ENCODE peak calls at places on chromosomes 3 and 15, in nine cellular contexts. B is fibroblast of lung, Q is OCI-LY7, P is astrocyte of the spinal cord, I is H7, G is left ventricle myocardium inferior, F is BE2C, L is fibroblast of mammary gland, W is ovary. U is an unnamed sample.

GRCh38 chr15:89781891-89782618 is 5.9 kb downstream of the MESP2 start:
- DNase-seq in Q (no peak), L (peak; percentile 70), P (peak; percentile 55), I (peak; percentile 20), W (no peak), B (peak; percentile 43), F (no peak), G (no peak), U (no peak)

GRCh38 chr3:155382396-155383042 is 89.0 kb upstream of the STRIT1 start:
- DNase-seq in Q (peak; percentile 53), B (peak; percentile 66), G (peak; percentile 77), I (peak; percentile 32), F (peak; percentile 81), P (peak; percentile 68), W (peak; percentile 22), L (peak; percentile 73), U (peak; percentile 55)

GRCh38 chr3:48628277-48629017 is 6.8 kb downstream of the SLC26A6 start:
- DNase-seq in L (no peak), B (no peak), G (no peak), Q (no peak), P (no peak), W (no peak), I (no peak), F (no peak), U (no peak)

GRCh38 chr15:90294159-90294558 is 28.7 kb downstream of the NGRN start:
- DNase-seq in W (no peak), G (no peak), B (no peak), F (no peak), Q (no peak), P (no peak), L (no peak), I (no peak), U (no peak)

GRCh38 chr15:92636950-92637481 is 18.6 kb downstream of the FAM174B start:
- DNase-seq in I (peak; percentile 78), P (no peak), F (peak; percentile 75), G (no peak), W (peak; percentile 39), Q (no peak), B (no peak), L (no peak), U (no peak)

GRCh38 chr15:76460871-76461270 is 124.3 kb downstream of the ISL2 start:
- DNase-seq in F (no peak), Q (no peak), L (peak; percentile 13), B (peak; percentile 4), P (peak; percentile 53), W (no peak), I (no peak), G (no peak), U (no peak)

GRCh38 chr15:56741541-56741940 is 8.2 kb upstream of the ZNF280D start:
- DNase-seq in L (no peak), W (no peak), P (no peak), G (no peak), F (no peak), I (no peak), Q (no peak), B (no peak), U (no peak)

GRCh38 chr3:57098418-57099310 is 38.2 kb downstream of the SPATA12 start:
- DNase-seq in I (no peak), L (no peak), Q (no peak), P (no peak), W (no peak), F (no peak), G (no peak), B (no peak), U (no peak)

GRCh38 chr15:93034512-93034911 is 54.5 kb downstream of the RGMA start:
- DNase-seq in W (no peak), G (no peak), P (no peak), F (no peak), L (no peak), Q (no peak), I (peak; percentile 7), B (no peak), U (no peak)

GRCh38 chr3:28841436-28841835 is 439.4 kb upstream of the RBMS3 start:
- DNase-seq in Q (no peak), W (no peak), F (no peak), G (no peak), L (no peak), I (no peak), B (no peak), P (no peak), U (no peak)

GRCh38 chr3:45567730-45568172 is 26.8 kb upstream of the LIMD1 start:
- DNase-seq in P (no peak), B (no peak), Q (peak; percentile 52), I (peak; percentile 47), G (no peak), L (no peak), F (no peak), W (no peak), U (peak; percentile 15)

DNA sequence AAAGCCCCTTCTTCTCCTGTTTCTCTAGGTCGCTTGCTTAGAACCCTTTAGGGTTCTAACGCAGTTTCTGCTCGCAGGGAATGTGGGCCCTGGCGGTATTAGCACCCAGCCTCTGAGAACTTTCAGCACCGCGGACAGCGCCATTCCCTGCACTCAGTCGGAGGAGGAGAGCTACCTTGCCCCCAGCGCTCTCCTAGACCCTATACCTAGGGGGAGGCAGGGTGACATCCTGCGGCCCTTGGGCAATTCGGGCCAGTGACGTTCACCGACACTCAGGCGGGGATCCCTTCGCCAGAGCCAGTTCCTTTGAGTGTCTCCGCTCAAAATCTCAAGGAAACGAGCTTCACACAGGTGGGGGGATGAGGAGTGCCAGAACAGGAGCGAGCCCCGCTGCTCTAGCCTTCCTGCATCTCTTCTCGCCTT is 1.3 kb downstream of the SLC7A14 start:
- DNase-seq in B (peak; percentile 66), Q (peak; percentile 29), I (peak; percentile 90), P (peak; percentile 64), W (peak; percentile 80), L (peak; percentile 63), F (peak; percentile 45), G (peak; percentile 62), U (peak; percentile 47)
- H3K4me3 ChIP-seq in B (peak overlapping the region; percentile 41), Q (no peak overlapping the region), I (peak overlapping the region; percentile 51), P (peak overlapping the region; percentile 39), W (no peak overlapping the region), L (no peak overlapping the region), F (peak overlapping the region; percentile 82), G (peak overlapping the region; percentile 61), U (no peak overlapping the region)

GRCh38 chr3:18228060-18228459 is 197.1 kb downstream of the SATB1 start:
- DNase-seq in B (no peak), F (no peak), G (no peak), W (no peak), Q (peak; percentile 23), L (no peak), I (no peak), P (no peak), U (no peak)

GRCh38 chr3:18222686-18223085 is 202.5 kb downstream of the SATB1 start:
- DNase-seq in Q (no peak), G (no peak), P (no peak), F (no peak), L (no peak), I (no peak), W (no peak), B (no peak), U (no peak)

GRCh38 chr3:18225709-18226108 is 199.4 kb downstream of the SATB1 start:
- DNase-seq in F (no peak), I (no peak), L (no peak), P (no peak), B (no peak), G (no peak), Q (no peak), W (no peak), U (no peak)

GRCh38 chr3:18224406-18224805 is 200.7 kb downstream of the SATB1 start:
- DNase-seq in P (no peak), F (no peak), L (no peak), I (no peak), W (no peak), Q (peak; percentile 27), G (no peak), B (no peak), U (peak; percentile 49)

DNA sequence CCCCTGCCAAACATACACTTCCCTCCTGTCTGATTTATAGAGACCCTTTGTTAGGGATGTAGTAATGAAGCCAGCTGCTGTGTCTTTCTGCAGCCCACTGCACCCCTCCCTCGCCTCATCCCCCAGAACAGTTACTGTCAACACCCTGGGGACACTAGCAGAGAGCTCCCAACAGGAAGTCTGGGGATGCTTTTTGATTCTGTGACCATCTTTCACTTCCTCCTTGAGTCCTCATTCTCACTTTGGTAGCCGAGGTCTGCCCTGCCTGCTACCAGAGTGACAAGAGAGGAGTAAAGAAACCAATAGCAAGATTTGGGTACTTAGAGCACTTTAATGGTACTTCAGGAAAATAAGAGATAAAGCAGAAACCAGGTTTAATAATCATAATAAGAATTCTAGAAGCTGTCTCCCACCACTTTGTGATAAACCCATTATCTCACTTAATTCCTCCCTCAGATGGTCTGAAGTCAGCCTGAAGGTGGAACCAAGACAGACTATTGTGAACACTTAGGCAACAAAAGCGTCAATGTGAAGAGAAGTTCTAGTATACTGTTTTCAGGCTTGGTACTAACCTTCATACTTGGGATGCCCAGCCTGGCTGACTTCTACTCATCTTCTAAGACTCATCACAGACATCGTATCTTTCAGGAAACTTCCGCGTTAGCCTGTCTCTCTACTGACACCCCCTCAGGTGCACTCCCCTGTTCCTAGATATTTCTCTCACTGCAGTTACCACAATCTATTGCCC is 201.4 kb downstream of the SATB1 start:
- DNase-seq in Q (peak; percentile 97), B (no peak), I (no peak), P (no peak), F (peak; percentile 10), L (no peak), W (no peak), G (no peak), U (peak; percentile 96)
- H3K4me3 ChIP-seq in Q (peak overlapping the region; percentile 61), B (no peak overlapping the region), I (no peak overlapping the region), P (no peak overlapping the region), F (no peak overlapping the region), L (no peak overlapping the region), W (no peak overlapping the region), G (no peak overlapping the region), U (no peak overlapping the region)

DNA sequence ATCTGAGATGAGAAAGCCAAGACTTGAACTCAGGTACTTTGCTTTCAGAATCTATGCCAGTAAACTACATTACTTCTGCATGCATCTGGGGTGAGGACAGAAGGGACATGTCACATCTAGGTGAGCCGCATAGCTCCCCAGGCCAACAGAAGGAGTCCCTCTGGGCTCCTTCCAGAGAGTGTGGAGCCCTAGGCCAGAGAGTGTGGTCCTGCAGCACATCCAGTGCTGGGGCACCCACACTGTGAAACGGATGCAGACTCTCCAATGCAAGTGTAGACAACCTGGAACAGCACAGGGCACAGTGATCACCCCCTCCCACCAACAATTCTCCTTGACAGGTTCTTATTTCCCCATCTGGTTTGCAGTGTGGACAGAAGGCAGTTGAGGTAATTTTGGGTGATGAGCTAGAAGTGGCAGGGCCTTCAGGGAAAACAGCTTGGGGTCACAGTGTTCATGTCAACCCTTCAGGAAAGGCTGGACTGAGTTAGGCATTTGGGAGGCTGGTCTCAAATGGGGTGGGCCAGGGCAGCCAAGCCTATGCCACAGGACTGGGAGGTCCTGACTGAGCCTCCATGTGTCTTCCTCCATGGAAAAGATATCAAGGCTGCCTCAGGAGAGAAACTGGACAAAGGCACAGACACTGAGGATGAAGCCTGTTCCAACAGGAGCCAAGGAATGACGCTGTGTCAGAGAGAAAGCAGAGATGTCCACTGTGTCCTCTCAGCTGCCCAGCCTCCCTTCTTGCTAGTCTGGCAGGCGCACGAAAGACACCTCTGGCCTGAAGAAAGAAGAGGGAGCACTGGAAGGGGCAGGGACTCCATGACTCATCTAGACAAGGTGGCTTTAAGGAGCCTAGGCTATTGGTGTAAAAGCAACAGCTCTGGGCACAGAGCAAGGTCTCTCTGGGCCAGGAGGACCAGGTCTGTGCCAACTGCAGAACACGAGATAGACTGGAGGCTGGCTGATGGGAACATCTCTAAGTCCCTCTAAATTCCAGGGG is 1.7 kb downstream of the PLCD1 start:
- DNase-seq in W (peak; percentile 28), B (no peak), I (peak; percentile 24), Q (no peak), F (no peak), P (no peak), G (no peak), L (no peak), U (no peak)
- H3K4me3 ChIP-seq in W (no peak overlapping the region), B (no peak overlapping the region), I (no peak overlapping the region), Q (no peak overlapping the region), F (no peak overlapping the region), P (peak overlapping the region; percentile 55), G (peak overlapping the region; percentile 85), L (no peak overlapping the region), U (no peak overlapping the region)

GRCh38 chr3:152197937-152198336 is 70.8 kb upstream of the MBNL1 start:
- DNase-seq in G (no peak), L (no peak), P (no peak), W (no peak), B (no peak), Q (peak; percentile 43), I (no peak), F (no peak), U (peak; percentile 52)
- H3K4me3 ChIP-seq in G (peak overlapping the region; percentile 20), L (no peak overlapping the region), P (no peak overlapping the region), W (no peak overlapping the region), B (no peak overlapping the region), Q (peak overlapping the region; percentile 48), I (no peak overlapping the region), F (no peak overlapping the region), U (peak overlapping the region; percentile 58)

U was measured in NB4.